ENCODE peak calls at places on chromosome 3, in seven cellular contexts. Y is activated gamma-delta T cell treated with Interleukin-2 at 50 U/mL for 16 hours; Q is DMS153; E is caudate nucleus; L is PC-3; G is CD8-positive, alpha-beta memory T cell; A is activated CD8-positive, alpha-beta T cell treated with anti-CD3 and anti-CD28 coated beads, Interleukin-2, amount 10 ng/mL, durations not matched to agents 7 days and 5 days. O is an unnamed sample.

GRCh38 chr3:128970741-128971048 is 23.2 kb downstream of the CFAP92 start:
- DNase-seq in Y (no peak), Q (no peak), E (no peak), L (no peak), G (no peak), A (peak; percentile 45), O (no peak)

GRCh38 chr3:138187296-138188012 is at the start of gene ARMC8:
- DNase-seq in Y (no peak), Q (no peak), E (peak; percentile 73), L (peak; percentile 11), G (no peak), A (peak; percentile 53), O (peak; percentile 56)

GRCh38 chr3:53174346-53175250 is 13.6 kb downstream of the PRKCD start:
- DNase-seq in Y (no peak), Q (no peak), E (no peak), L (no peak), G (no peak), A (no peak), O (no peak)

GRCh38 chr3:99755831-99756230 is 61.8 kb upstream of the CMSS1 start:
- DNase-seq in Y (no peak), Q (no peak), E (no peak), L (no peak), G (no peak), A (no peak), O (no peak)

GRCh38 chr3:194321666-194322640 is 29.2 kb downstream of the CPN2 start:
- DNase-seq in Y (no peak), Q (peak; percentile 39), E (no peak), L (peak; percentile 66), G (no peak), A (no peak), O (no peak)

GRCh38 chr3:63296249-63296648 is 18.1 kb downstream of the SYNPR start:
- DNase-seq in Y (no peak), Q (no peak), E (no peak), L (no peak), G (no peak), A (no peak), O (no peak)

GRCh38 chr3:174958671-174959328 is 99.7 kb downstream of the NAALADL2 start:
- DNase-seq in Y (no peak), Q (no peak), E (no peak), L (no peak), G (no peak), A (no peak), O (no peak)

GRCh38 chr3:107412376-107412775 is 35.1 kb downstream of the CCDC54 start:
- DNase-seq in Y (no peak), Q (no peak), E (no peak), L (peak; percentile 28), G (no peak), A (no peak), O (no peak)

GRCh38 chr3:71247948-71248315 is 335.6 kb downstream of the FOXP1 start:
- DNase-seq in Y (no peak), Q (no peak), E (no peak), L (no peak), G (no peak), A (no peak), O (no peak)

GRCh38 chr3:49639551-49639950 is 34.6 kb upstream of the APEH start:
- DNase-seq in Y (no peak), Q (no peak), E (no peak), L (no peak), G (no peak), A (no peak), O (no peak)

GRCh38 chr3:88713233-88713691 is 394.2 kb upstream of the EPHA3 start:
- DNase-seq in Y (no peak), Q (no peak), E (no peak), L (peak; percentile 25), G (no peak), A (no peak), O (no peak)

GRCh38 chr3:159733194-159733860 is 255.3 kb upstream of the IL12A start:
- DNase-seq in Y (no peak), Q (no peak), E (no peak), L (peak; percentile 68), G (no peak), A (no peak), O (no peak)

GRCh38 chr3:169389925-169390253 is 273.6 kb downstream of the MECOM start:
- DNase-seq in Y (no peak), Q (no peak), E (no peak), L (no peak), G (no peak), A (no peak), O (no peak)

GRCh38 chr3:45545476-45545875 is 49.1 kb upstream of the LIMD1 start:
- DNase-seq in Y (no peak), Q (no peak), E (peak; percentile 81), L (peak; percentile 45), G (no peak), A (no peak), O (peak; percentile 24)

GRCh38 chr3:177286034-177286433 is 88.8 kb upstream of the TBL1XR1 start:
- DNase-seq in Y (no peak), Q (peak; percentile 34), E (no peak), L (peak; percentile 93), G (no peak), A (no peak), O (no peak)

GRCh38 chr3:71153753-71154152 is 429.8 kb downstream of the FOXP1 start:
- DNase-seq in Y (no peak), Q (peak; percentile 52), E (no peak), L (peak; percentile 55), G (no peak), A (no peak), O (no peak)

GRCh38 chr3:136250862-136251460 is 821 bp downstream of the PCCB start:
- DNase-seq in Y (peak; percentile 5), Q (peak; percentile 65), E (peak; percentile 57), L (peak; percentile 9), G (no peak), A (peak; percentile 35), O (peak; percentile 73)

GRCh38 chr3:139538733-139539132 is 809 bp downstream of the RBP1 start:
- DNase-seq in Y (no peak), Q (no peak), E (peak; percentile 24), L (no peak), G (no peak), A (no peak), O (no peak)

GRCh38 chr3:168080499-168081170 is 15.1 kb downstream of the GOLIM4 start:
- DNase-seq in Y (no peak), Q (no peak), E (no peak), L (no peak), G (no peak), A (no peak), O (no peak)

GRCh38 chr3:46878796-46879436 is 1.4 kb downstream of the PTH1R start:
- DNase-seq in Y (no peak), Q (no peak), E (no peak), L (peak; percentile 23), G (no peak), A (no peak), O (no peak)

GRCh38 chr3:49403891-49404290 is 7.9 kb downstream of the RHOA start:
- DNase-seq in Y (no peak), Q (no peak), E (no peak), L (no peak), G (no peak), A (no peak), O (no peak)

GRCh38 chr3:36418296-36418695 is 38.0 kb downstream of the STAC start:
- DNase-seq in Y (no peak), Q (no peak), E (no peak), L (peak; percentile 48), G (no peak), A (no peak), O (no peak)

GRCh38 chr3:122025296-122025695 is 3.2 kb upstream of the ILDR1 start:
- DNase-seq in Y (no peak), Q (no peak), E (no peak), L (no peak), G (no peak), A (no peak), O (no peak)

GRCh38 chr3:105827959-105828358 is 40.9 kb downstream of the CBLB start:
- DNase-seq in Y (no peak), Q (no peak), E (no peak), L (peak; percentile 84), G (no peak), A (no peak), O (no peak)

GRCh38 chr3:196398782-196399181 is 33.4 kb downstream of the UBXN7 start:
- DNase-seq in Y (no peak), Q (no peak), E (no peak), L (peak; percentile 31), G (no peak), A (no peak), O (no peak)

GRCh38 chr3:170128259-170128976 is 53.1 kb downstream of the PHC3 start:
- DNase-seq in Y (no peak), Q (no peak), E (no peak), L (no peak), G (no peak), A (peak; percentile 64), O (no peak)

GRCh38 chr3:104960579-104960978 is 406.1 kb upstream of the ALCAM start:
- DNase-seq in Y (no peak), Q (no peak), E (no peak), L (no peak), G (no peak), A (no peak), O (no peak)

GRCh38 chr3:31947671-31948091 is 33.4 kb downstream of the OSBPL10 start:
- DNase-seq in Y (no peak), Q (no peak), E (no peak), L (no peak), G (no peak), A (no peak), O (no peak)

GRCh38 chr3:43161684-43162512 is 56.0 kb upstream of the POMGNT2 start:
- DNase-seq in Y (no peak), Q (no peak), E (no peak), L (peak; percentile 77), G (no peak), A (no peak), O (no peak)